ENCODE peak calls at places on chromosome 3, in seven cellular contexts. F, X, A, P, J, D and O are unnamed samples.

GRCh38 chr3:60010778-60011177 is 961.0 kb upstream of the CFAP20DC start:
- DNase-seq in F (peak), X (no peak), A (no peak), P (peak), J (no peak), D (no peak), O (peak)

GRCh38 chr3:44339990-44340389 is 1.4 kb downstream of the TCAIM start:
- DNase-seq in F (no peak), X (no peak), A (no peak), P (peak), J (no peak), D (no peak), O (no peak)

GRCh38 chr3:32347286-32348125 is 44.1 kb upstream of the CMTM7 start:
- DNase-seq in F (no peak), X (no peak), A (peak), P (no peak), J (no peak), D (peak), O (no peak)

GRCh38 chr3:36124118-36124796 is 256.0 kb upstream of the STAC start:
- DNase-seq in F (no peak), X (peak), A (no peak), P (no peak), J (peak), D (peak), O (no peak)

GRCh38 chr3:37544869-37545352 is 316.8 kb upstream of the CTDSPL start:
- DNase-seq in F (no peak), X (no peak), A (no peak), P (no peak), J (no peak), D (no peak), O (no peak)

GRCh38 chr3:161266731-161267150 is 45.6 kb downstream of the NMD3 start:
- DNase-seq in F (no peak), X (no peak), A (no peak), P (no peak), J (peak), D (peak), O (no peak)

GRCh38 chr3:65338571-65338970 is 650.8 kb upstream of the ADAMTS9 start:
- DNase-seq in F (no peak), X (no peak), A (no peak), P (no peak), J (peak), D (no peak), O (no peak)

GRCh38 chr3:31571325-31571724 is 38.6 kb downstream of the STT3B start:
- DNase-seq in F (no peak), X (no peak), A (no peak), P (no peak), J (no peak), D (no peak), O (no peak)

GRCh38 chr3:31733234-31733667 is 200.5 kb downstream of the STT3B start:
- DNase-seq in F (no peak), X (no peak), A (no peak), P (no peak), J (peak), D (peak), O (no peak)

GRCh38 chr3:184257083-184257915 is 4.1 kb downstream of the CAMK2N2 start:
- DNase-seq in F (no peak), X (no peak), A (no peak), P (no peak), J (no peak), D (no peak), O (no peak)

GRCh38 chr3:53604232-53604631 is 109.8 kb downstream of the CACNA1D start:
- DNase-seq in F (no peak), X (no peak), A (no peak), P (no peak), J (no peak), D (no peak), O (no peak)

GRCh38 chr3:99753268-99753975 is 64.2 kb upstream of the CMSS1 start:
- DNase-seq in F (peak), X (peak), A (no peak), P (peak), J (peak), D (peak), O (peak)

GRCh38 chr3:18100126-18100525 is 325.0 kb downstream of the SATB1 start:
- DNase-seq in F (no peak), X (no peak), A (no peak), P (no peak), J (peak), D (peak), O (no peak)

GRCh38 chr3:194205675-194206133 is 69.8 kb downstream of the HES1 start:
- DNase-seq in F (no peak), X (no peak), A (no peak), P (peak), J (peak), D (no peak), O (no peak)

GRCh38 chr3:23480981-23481380 is 277.9 kb downstream of the UBE2E2 start:
- DNase-seq in F (no peak), X (no peak), A (no peak), P (no peak), J (no peak), D (no peak), O (no peak)

GRCh38 chr3:192819001-192819569 is 91.7 kb upstream of the FGF12 start:
- DNase-seq in F (peak), X (no peak), A (no peak), P (no peak), J (peak), D (peak), O (no peak)

GRCh38 chr3:159417761-159418160 is 570.9 kb upstream of the IL12A start:
- DNase-seq in F (no peak), X (no peak), A (no peak), P (no peak), J (peak), D (peak), O (no peak)

GRCh38 chr3:197343656-197344408 is 45.4 kb upstream of the DLG1 start:
- DNase-seq in F (no peak), X (no peak), A (no peak), P (no peak), J (no peak), D (peak), O (no peak)

GRCh38 chr3:100954990-100955389 is 38.2 kb downstream of the ABI3BP start:
- DNase-seq in F (no peak), X (no peak), A (peak), P (no peak), J (peak), D (peak), O (no peak)

GRCh38 chr3:189981668-189982067 is 139.0 kb downstream of the P3H2 start:
- DNase-seq in F (no peak), X (no peak), A (no peak), P (no peak), J (peak), D (peak), O (no peak)

GRCh38 chr3:14864131-14864530 is 45.4 kb downstream of the FGD5 start:
- DNase-seq in F (no peak), X (no peak), A (no peak), P (no peak), J (no peak), D (no peak), O (no peak)